ENCODE peak calls at places on chromosome 19, in six cellular contexts. One of them, this sample, is unnamed.

GRCh38 chr19:11418518-11419506 is at the start of gene RGL3:
- DNase-seq in fibroblast of mammary gland: no peak
- DNase-seq in endothelial cell of umbilical vein: no peak
- DNase-seq in osteocyte: no peak
- DNase-seq in brain microvascular endothelial cell: no peak
- DNase-seq in H9: peak; percentile 96
- DNase-seq in this sample: peak; percentile 67

GRCh38 chr19:40464059-40465024 is 1.2 kb downstream of the BLVRB start:
- DNase-seq in H9: peak; percentile 82
- DNase-seq in brain microvascular endothelial cell: peak; percentile 92
- DNase-seq in osteocyte: peak; percentile 94
- DNase-seq in endothelial cell of umbilical vein: peak; percentile 84
- DNase-seq in fibroblast of mammary gland: peak; percentile 90
- DNase-seq in this sample: peak; percentile 81

GRCh38 chr19:51468545-51468920 is 9.8 kb upstream of the CEACAM18 start:
- DNase-seq in fibroblast of mammary gland: no peak
- DNase-seq in osteocyte: no peak
- DNase-seq in endothelial cell of umbilical vein: no peak
- DNase-seq in brain microvascular endothelial cell: no peak
- DNase-seq in H9: no peak
- DNase-seq in this sample: no peak

GRCh38 chr19:40139533-40140287 is 49.0 kb upstream of the ZNF780A start:
- DNase-seq in brain microvascular endothelial cell: peak; percentile 18
- DNase-seq in osteocyte: no peak
- DNase-seq in endothelial cell of umbilical vein: peak; percentile 50
- DNase-seq in fibroblast of mammary gland: peak; percentile 58
- DNase-seq in H9: no peak
- DNase-seq in this sample: peak; percentile 62

GRCh38 chr19:3766520-3766919 is 4.0 kb downstream of the MRPL54 start:
- DNase-seq in endothelial cell of umbilical vein: no peak
- DNase-seq in H9: no peak
- DNase-seq in fibroblast of mammary gland: no peak
- DNase-seq in brain microvascular endothelial cell: no peak
- DNase-seq in osteocyte: no peak
- DNase-seq in this sample: no peak

GRCh38 chr19:3358919-3359849 is 7.2 kb upstream of the NFIC start:
- DNase-seq in brain microvascular endothelial cell: no peak
- DNase-seq in endothelial cell of umbilical vein: no peak
- DNase-seq in osteocyte: peak; percentile 83
- DNase-seq in fibroblast of mammary gland: peak; percentile 40
- DNase-seq in H9: no peak
- DNase-seq in this sample: peak; percentile 60

GRCh38 chr19:38780443-38780842 is 7.1 kb upstream of the LGALS7 start:
- DNase-seq in H9: no peak
- DNase-seq in osteocyte: no peak
- DNase-seq in endothelial cell of umbilical vein: no peak
- DNase-seq in fibroblast of mammary gland: no peak
- DNase-seq in brain microvascular endothelial cell: no peak
- DNase-seq in this sample: no peak

GRCh38 chr19:5547881-5548280 is 19.9 kb downstream of the TINCR start:
- DNase-seq in H9: peak; percentile 70
- DNase-seq in osteocyte: no peak
- DNase-seq in fibroblast of mammary gland: peak; percentile 33
- DNase-seq in endothelial cell of umbilical vein: peak; percentile 9
- DNase-seq in brain microvascular endothelial cell: peak; percentile 13
- DNase-seq in this sample: peak; percentile 53

GRCh38 chr19:33486936-33487793 is 34.4 kb downstream of the PEPD start:
- DNase-seq in H9: no peak
- DNase-seq in fibroblast of mammary gland: no peak
- DNase-seq in endothelial cell of umbilical vein: no peak
- DNase-seq in osteocyte: no peak
- DNase-seq in brain microvascular endothelial cell: no peak
- DNase-seq in this sample: no peak

GRCh38 chr19:10620786-10621185 is 4.6 kb upstream of the SLC44A2 start:
- DNase-seq in osteocyte: no peak
- DNase-seq in brain microvascular endothelial cell: no peak
- DNase-seq in H9: no peak
- DNase-seq in endothelial cell of umbilical vein: no peak
- DNase-seq in fibroblast of mammary gland: no peak
- DNase-seq in this sample: no peak

GRCh38 chr19:48354332-48354992 is 9.3 kb downstream of the TMEM143 start:
- DNase-seq in osteocyte: no peak
- DNase-seq in brain microvascular endothelial cell: peak; percentile 43
- DNase-seq in fibroblast of mammary gland: no peak
- DNase-seq in H9: no peak
- DNase-seq in endothelial cell of umbilical vein: no peak
- DNase-seq in this sample: no peak

GRCh38 chr19:41225238-41226052 is 6.4 kb downstream of the AXL start:
- DNase-seq in H9: peak; percentile 60
- DNase-seq in osteocyte: no peak
- DNase-seq in brain microvascular endothelial cell: peak; percentile 99
- DNase-seq in fibroblast of mammary gland: peak; percentile 100
- DNase-seq in endothelial cell of umbilical vein: peak; percentile 90
- DNase-seq in this sample: peak; percentile 65

GRCh38 chr19:39324242-39324842 is 3.7 kb upstream of the LRFN1 start:
- DNase-seq in brain microvascular endothelial cell: no peak
- DNase-seq in H9: no peak
- DNase-seq in osteocyte: no peak
- DNase-seq in fibroblast of mammary gland: no peak
- DNase-seq in endothelial cell of umbilical vein: no peak
- DNase-seq in this sample: no peak

GRCh38 chr19:6828306-6828697 is 55.8 kb downstream of the VAV1 start:
- DNase-seq in endothelial cell of umbilical vein: no peak
- DNase-seq in fibroblast of mammary gland: no peak
- DNase-seq in brain microvascular endothelial cell: no peak
- DNase-seq in H9: peak; percentile 86
- DNase-seq in osteocyte: no peak
- DNase-seq in this sample: no peak

GRCh38 chr19:42201489-42202289 is 15.8 kb downstream of the DEDD2 start:
- DNase-seq in H9: no peak
- DNase-seq in endothelial cell of umbilical vein: no peak
- DNase-seq in fibroblast of mammary gland: no peak
- DNase-seq in brain microvascular endothelial cell: no peak
- DNase-seq in osteocyte: no peak
- DNase-seq in this sample: no peak

GRCh38 chr19:18321729-18322091 is 1.2 kb downstream of the LSM4 start:
- DNase-seq in osteocyte: no peak
- DNase-seq in brain microvascular endothelial cell: no peak
- DNase-seq in H9: no peak
- DNase-seq in fibroblast of mammary gland: peak; percentile 47
- DNase-seq in endothelial cell of umbilical vein: no peak
- DNase-seq in this sample: no peak
- TF ChIP-seq CTCF in osteocyte: no peak
- TF ChIP-seq CTCF in brain microvascular endothelial cell: no peak
- TF ChIP-seq CTCF in H9: no peak
- TF ChIP-seq CTCF in fibroblast of mammary gland: no peak
- TF ChIP-seq CTCF in endothelial cell of umbilical vein: no peak
- TF ChIP-seq CTCF in this sample: no peak

DNA sequence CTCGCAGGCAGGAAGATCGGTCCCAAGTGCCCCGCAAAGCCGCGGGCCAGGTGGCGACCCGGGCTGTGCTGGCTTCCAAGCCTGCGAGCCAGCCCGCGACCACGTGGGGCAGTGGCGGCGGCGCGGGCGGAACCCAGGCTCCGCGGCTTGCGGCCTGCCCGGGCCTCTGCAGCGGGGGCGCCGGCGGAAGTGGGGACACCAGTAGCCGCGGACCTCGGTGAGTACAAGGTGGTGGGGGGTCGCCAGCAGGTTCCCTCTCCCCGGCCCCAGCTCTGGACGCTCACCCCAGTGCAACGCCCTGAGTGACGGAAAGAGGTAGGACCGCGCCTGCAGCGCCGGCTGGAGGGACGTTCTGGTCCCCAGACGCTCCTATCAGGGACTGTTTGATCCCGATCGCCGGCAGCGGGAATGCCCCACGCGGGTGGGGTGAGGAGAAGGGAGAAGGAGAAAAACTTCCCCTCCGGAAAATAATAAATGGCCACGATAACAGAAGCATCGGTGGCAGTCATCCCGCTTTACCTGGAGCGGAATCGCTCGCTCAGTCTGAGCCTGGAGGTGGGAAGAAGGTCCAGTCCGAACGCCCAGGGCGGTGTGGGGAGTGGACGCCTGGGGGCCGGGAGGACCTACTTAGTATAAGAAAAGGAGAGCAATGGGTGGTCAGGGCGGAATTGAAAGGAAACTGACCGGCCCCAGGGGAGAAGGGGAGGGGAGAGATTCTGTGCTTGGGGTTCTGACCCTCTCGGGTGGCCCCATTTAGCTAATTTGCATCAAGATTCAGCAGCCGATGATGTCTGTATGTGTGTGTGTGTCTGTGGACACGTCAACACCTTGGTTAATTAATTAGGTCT is at the start of gene GEMIN7:
- DNase-seq in brain microvascular endothelial cell: peak; percentile 59
- DNase-seq in osteocyte: peak; percentile 93
- DNase-seq in H9: peak; percentile 89
- DNase-seq in endothelial cell of umbilical vein: peak; percentile 75
- DNase-seq in fibroblast of mammary gland: peak; percentile 57
- DNase-seq in this sample: peak; percentile 94
- TF ChIP-seq CTCF in brain microvascular endothelial cell: no peak
- TF ChIP-seq CTCF in osteocyte: peak; percentile 11
- TF ChIP-seq CTCF in H9: no peak
- TF ChIP-seq CTCF in endothelial cell of umbilical vein: peak; percentile 6
- TF ChIP-seq CTCF in fibroblast of mammary gland: no peak
- TF ChIP-seq CTCF in this sample: peak; percentile 43

GRCh38 chr19:1441677-1442438 is 3.7 kb downstream of the RPS15 start:
- DNase-seq in endothelial cell of umbilical vein: no peak
- DNase-seq in osteocyte: no peak
- DNase-seq in H9: no peak
- DNase-seq in brain microvascular endothelial cell: no peak
- DNase-seq in fibroblast of mammary gland: no peak
- DNase-seq in this sample: no peak
- TF ChIP-seq CTCF in endothelial cell of umbilical vein: no peak
- TF ChIP-seq CTCF in osteocyte: no peak
- TF ChIP-seq CTCF in H9: no peak
- TF ChIP-seq CTCF in brain microvascular endothelial cell: no peak
- TF ChIP-seq CTCF in fibroblast of mammary gland: no peak
- TF ChIP-seq CTCF in this sample: no peak

DNA sequence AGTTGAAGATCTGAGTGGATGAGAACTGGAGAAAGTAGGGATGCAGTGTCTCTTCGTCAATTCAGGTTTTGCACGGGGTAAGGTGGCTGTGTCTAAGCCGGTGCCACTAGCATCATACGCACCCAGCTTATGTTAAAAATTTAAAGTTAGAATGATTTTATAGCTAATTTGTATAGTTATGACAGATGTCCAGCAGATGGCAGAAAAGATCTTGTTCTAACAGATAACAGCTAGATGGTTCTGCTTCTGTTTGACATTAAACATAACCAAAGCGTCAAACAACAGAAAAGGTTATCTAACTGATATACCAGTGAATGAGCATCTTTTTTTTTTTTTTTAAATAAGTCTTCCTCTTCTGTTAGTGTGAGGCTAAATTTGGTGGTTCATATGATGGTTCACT is 18.8 kb upstream of the EDDM13 start:
- DNase-seq in H9: no peak
- DNase-seq in fibroblast of mammary gland: peak; percentile 72
- DNase-seq in endothelial cell of umbilical vein: peak; percentile 58
- DNase-seq in osteocyte: no peak
- DNase-seq in brain microvascular endothelial cell: peak; percentile 15
- DNase-seq in this sample: peak; percentile 56
- TF ChIP-seq CTCF in H9: peak; percentile 34
- TF ChIP-seq CTCF in fibroblast of mammary gland: peak; percentile 51
- TF ChIP-seq CTCF in endothelial cell of umbilical vein: peak; percentile 16
- TF ChIP-seq CTCF in osteocyte: peak; percentile 57
- TF ChIP-seq CTCF in brain microvascular endothelial cell: peak; percentile 42
- TF ChIP-seq CTCF in this sample: peak; percentile 46

GRCh38 chr19:18203863-18204393 is at the start of gene RAB3A:
- DNase-seq in H9: peak; percentile 100
- DNase-seq in osteocyte: peak; percentile 100
- DNase-seq in brain microvascular endothelial cell: peak; percentile 100
- DNase-seq in endothelial cell of umbilical vein: peak; percentile 100
- DNase-seq in fibroblast of mammary gland: peak; percentile 100
- DNase-seq in this sample: peak; percentile 100
- TF ChIP-seq CTCF in H9: peak; percentile 21
- TF ChIP-seq CTCF in osteocyte: no peak
- TF ChIP-seq CTCF in brain microvascular endothelial cell: no peak
- TF ChIP-seq CTCF in endothelial cell of umbilical vein: no peak
- TF ChIP-seq CTCF in fibroblast of mammary gland: no peak
- TF ChIP-seq CTCF in this sample: peak; percentile 37

DNA sequence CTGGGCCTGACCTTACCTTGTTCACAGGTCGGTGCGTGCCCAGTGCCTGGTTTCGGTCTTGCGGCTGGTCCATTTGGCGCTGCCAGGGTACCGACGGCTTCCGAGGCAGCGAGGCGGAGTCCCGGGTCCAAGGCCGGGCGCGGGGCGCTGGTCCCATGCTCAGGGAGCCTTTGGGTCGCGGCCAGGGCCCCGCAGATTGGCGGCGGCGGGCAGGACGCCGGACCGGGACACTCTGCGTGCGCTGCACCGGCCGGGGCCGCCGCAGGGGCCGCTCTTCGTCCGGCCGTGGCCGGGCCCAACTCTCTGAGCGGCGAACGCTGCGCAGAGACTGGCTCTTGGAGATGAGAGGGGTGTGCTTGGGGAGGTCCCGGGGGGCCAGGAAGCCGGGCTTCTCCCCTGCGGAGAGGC is 3.3 kb upstream of the WIZ start:
- DNase-seq in H9: peak; percentile 56
- DNase-seq in brain microvascular endothelial cell: no peak
- DNase-seq in osteocyte: no peak
- DNase-seq in fibroblast of mammary gland: no peak
- DNase-seq in endothelial cell of umbilical vein: peak; percentile 37
- DNase-seq in this sample: peak; percentile 64
- TF ChIP-seq CTCF in H9: peak; percentile 43
- TF ChIP-seq CTCF in brain microvascular endothelial cell: peak; percentile 22
- TF ChIP-seq CTCF in osteocyte: peak; percentile 34
- TF ChIP-seq CTCF in fibroblast of mammary gland: no peak
- TF ChIP-seq CTCF in endothelial cell of umbilical vein: peak; percentile 60
- TF ChIP-seq CTCF in this sample: peak; percentile 37

DNA sequence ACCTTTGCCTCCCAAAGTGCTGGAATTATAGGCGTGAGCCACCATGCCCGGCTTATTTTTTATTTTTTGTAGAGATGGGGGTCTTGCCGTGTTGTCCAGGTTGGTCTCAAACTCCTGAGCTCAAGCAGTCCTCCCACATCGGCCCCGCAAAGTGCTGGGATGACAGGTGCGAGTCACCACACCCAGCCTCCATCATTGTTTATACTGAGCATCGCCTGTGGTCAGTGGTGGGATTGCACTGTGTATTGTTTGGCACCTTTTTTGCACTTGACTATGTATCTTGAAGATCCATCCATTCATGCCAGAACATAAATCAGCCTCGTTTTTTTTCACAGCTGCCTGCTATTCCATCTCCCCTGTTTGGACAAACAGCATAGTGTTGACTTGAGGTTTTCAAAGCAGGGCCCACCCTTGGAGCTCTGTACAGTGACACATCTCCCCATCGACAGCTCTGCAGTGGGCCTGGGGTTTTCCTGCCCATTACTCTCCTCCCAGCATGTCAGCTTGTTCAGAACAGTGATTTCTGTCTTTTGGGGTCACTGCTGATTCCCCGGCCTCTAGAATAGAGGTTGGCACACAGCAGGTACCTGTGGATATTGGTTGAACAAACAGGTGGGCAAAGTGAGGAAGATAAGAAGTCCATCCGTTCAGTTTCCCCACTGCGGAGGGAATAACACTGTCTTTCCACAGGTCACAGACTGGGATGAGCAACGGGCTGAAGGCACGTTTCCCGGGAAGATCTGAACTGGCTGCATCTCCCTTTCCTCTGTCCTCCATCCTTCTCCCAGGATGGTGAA is 8.2 kb upstream of the UPK1A start:
- DNase-seq in H9: no peak
- DNase-seq in osteocyte: no peak
- DNase-seq in endothelial cell of umbilical vein: no peak
- DNase-seq in brain microvascular endothelial cell: peak; percentile 65
- DNase-seq in fibroblast of mammary gland: peak; percentile 13
- DNase-seq in this sample: no peak
- TF ChIP-seq CTCF in H9: peak; percentile 37
- TF ChIP-seq CTCF in osteocyte: no peak
- TF ChIP-seq CTCF in endothelial cell of umbilical vein: no peak
- TF ChIP-seq CTCF in brain microvascular endothelial cell: peak; percentile 41
- TF ChIP-seq CTCF in fibroblast of mammary gland: peak; percentile 3
- TF ChIP-seq CTCF in this sample: peak; percentile 9

This sample was measured in neural progenitor cell.